ENCODE peak calls at places on chromosome 5, in six cellular contexts. M, Y, W, B, F and L are unnamed samples.

GRCh38 chr5:64788156-64788555 is 19.4 kb downstream of the CWC27 start:
- DNase-seq in M (no peak), B (no peak), W (no peak), Y (no peak), F (no peak), L (no peak)

GRCh38 chr5:131303537-131303936 is 39.7 kb downstream of the CDC42SE2 start:
- DNase-seq in Y (no peak), W (no peak), M (no peak), F (no peak), B (no peak), L (no peak)

GRCh38 chr5:56632199-56632598 is 183.2 kb upstream of the MAP3K1 start:
- DNase-seq in M (no peak), W (no peak), B (no peak), Y (no peak), F (no peak), L (no peak)

GRCh38 chr5:179495906-179496455 is 54.4 kb upstream of the RUFY1 start:
- DNase-seq in Y (no peak), F (no peak), M (no peak), B (no peak), W (no peak), L (no peak)

GRCh38 chr5:2686296-2686695 is 65.2 kb downstream of the IRX2 start:
- DNase-seq in F (no peak), Y (no peak), B (no peak), M (no peak), W (no peak), L (no peak)

GRCh38 chr5:151772868-151773561 is 1.3 kb downstream of the G3BP1 start:
- DNase-seq in F (no peak), M (no peak), Y (no peak), W (no peak), B (no peak), L (no peak)

GRCh38 chr5:82640901-82641300 is 362.7 kb upstream of the RPS23 start:
- DNase-seq in B (no peak), W (no peak), Y (no peak), M (no peak), F (no peak), L (no peak)

GRCh38 chr5:14191325-14191724 is 48.2 kb downstream of the TRIO start:
- DNase-seq in F (no peak), M (no peak), B (no peak), W (no peak), Y (no peak), L (no peak)